ENCODE peak calls at places on chromosomes 7 and 10, in ten cellular contexts. One of them, this sample, is unnamed.

GRCh38 chr10:126135177-126135576 is 238.8 kb downstream of the FANK1 start:
- DNase-seq in tibial artery: no peak
- DNase-seq in anterior cingulate cortex: no peak
- DNase-seq in cardiac fibroblast: peak
- DNase-seq in NCI-H69: no peak
- DNase-seq in SHP77: no peak
- DNase-seq in MV-4-11: peak
- DNase-seq in GM12891: no peak
- DNase-seq in AG04449: no peak
- DNase-seq in NCI-H2171: no peak
- DNase-seq in this sample: no peak

GRCh38 chr7:65477326-65477725 is 103.7 kb downstream of the ZNF92 start:
- DNase-seq in NCI-H2171: peak
- DNase-seq in NCI-H69: peak
- DNase-seq in SHP77: no peak
- DNase-seq in anterior cingulate cortex: no peak
- DNase-seq in tibial artery: no peak
- DNase-seq in AG04449: no peak
- DNase-seq in GM12891: no peak
- DNase-seq in MV-4-11: no peak
- DNase-seq in cardiac fibroblast: peak
- DNase-seq in this sample: no peak

GRCh38 chr10:109115179-109115578 is 808.1 kb downstream of the XPNPEP1 start:
- DNase-seq in NCI-H69: no peak
- DNase-seq in cardiac fibroblast: no peak
- DNase-seq in MV-4-11: peak
- DNase-seq in tibial artery: no peak
- DNase-seq in NCI-H2171: no peak
- DNase-seq in GM12891: no peak
- DNase-seq in AG04449: no peak
- DNase-seq in SHP77: no peak
- DNase-seq in anterior cingulate cortex: no peak
- DNase-seq in this sample: no peak

GRCh38 chr7:3042861-3043489 is 692 bp downstream of the CARD11 start:
- DNase-seq in NCI-H69: no peak
- DNase-seq in GM12891: peak
- DNase-seq in AG04449: no peak
- DNase-seq in tibial artery: no peak
- DNase-seq in MV-4-11: no peak
- DNase-seq in NCI-H2171: no peak
- DNase-seq in anterior cingulate cortex: no peak
- DNase-seq in cardiac fibroblast: no peak
- DNase-seq in SHP77: no peak
- DNase-seq in this sample: peak

GRCh38 chr7:47428052-47428779 is 153.7 kb downstream of the TNS3 start:
- DNase-seq in MV-4-11: no peak
- DNase-seq in SHP77: no peak
- DNase-seq in anterior cingulate cortex: peak
- DNase-seq in AG04449: no peak
- DNase-seq in GM12891: no peak
- DNase-seq in tibial artery: no peak
- DNase-seq in NCI-H69: peak
- DNase-seq in NCI-H2171: peak
- DNase-seq in cardiac fibroblast: no peak
- DNase-seq in this sample: no peak

GRCh38 chr10:119651514-119652327 is 541 bp downstream of the BAG3 start:
- DNase-seq in SHP77: no peak
- DNase-seq in NCI-H69: peak
- DNase-seq in AG04449: no peak
- DNase-seq in tibial artery: no peak
- DNase-seq in NCI-H2171: no peak
- DNase-seq in MV-4-11: no peak
- DNase-seq in GM12891: no peak
- DNase-seq in cardiac fibroblast: no peak
- DNase-seq in anterior cingulate cortex: no peak
- DNase-seq in this sample: no peak

GRCh38 chr7:5630670-5631069 is 150.8 kb downstream of the RNF216 start:
- DNase-seq in GM12891: no peak
- DNase-seq in tibial artery: no peak
- DNase-seq in SHP77: no peak
- DNase-seq in NCI-H69: no peak
- DNase-seq in cardiac fibroblast: no peak
- DNase-seq in MV-4-11: no peak
- DNase-seq in anterior cingulate cortex: no peak
- DNase-seq in AG04449: no peak
- DNase-seq in NCI-H2171: no peak
- DNase-seq in this sample: no peak

GRCh38 chr7:150342119-150342405 is 633 bp upstream of the RARRES2 start:
- DNase-seq in GM12891: no peak
- DNase-seq in tibial artery: no peak
- DNase-seq in SHP77: no peak
- DNase-seq in anterior cingulate cortex: no peak
- DNase-seq in NCI-H2171: no peak
- DNase-seq in cardiac fibroblast: no peak
- DNase-seq in MV-4-11: no peak
- DNase-seq in NCI-H69: no peak
- DNase-seq in AG04449: no peak
- DNase-seq in this sample: no peak

GRCh38 chr7:14950013-14950412 is 47.5 kb upstream of the DGKB start:
- DNase-seq in cardiac fibroblast: no peak
- DNase-seq in SHP77: no peak
- DNase-seq in NCI-H2171: no peak
- DNase-seq in MV-4-11: no peak
- DNase-seq in GM12891: no peak
- DNase-seq in NCI-H69: no peak
- DNase-seq in anterior cingulate cortex: no peak
- DNase-seq in AG04449: no peak
- DNase-seq in tibial artery: no peak
- DNase-seq in this sample: no peak

GRCh38 chr7:107969856-107970255 is 33.1 kb downstream of the LAMB1 start:
- DNase-seq in NCI-H69: no peak
- DNase-seq in AG04449: no peak
- DNase-seq in GM12891: no peak
- DNase-seq in MV-4-11: no peak
- DNase-seq in cardiac fibroblast: no peak
- DNase-seq in SHP77: no peak
- DNase-seq in anterior cingulate cortex: no peak
- DNase-seq in tibial artery: no peak
- DNase-seq in NCI-H2171: no peak
- DNase-seq in this sample: no peak

GRCh38 chr7:138186951-138187351 is 110.7 kb downstream of the AKR1D1 start:
- DNase-seq in MV-4-11: peak
- DNase-seq in NCI-H69: no peak
- DNase-seq in cardiac fibroblast: peak
- DNase-seq in anterior cingulate cortex: no peak
- DNase-seq in NCI-H2171: no peak
- DNase-seq in AG04449: no peak
- DNase-seq in tibial artery: no peak
- DNase-seq in SHP77: no peak
- DNase-seq in GM12891: no peak
- DNase-seq in this sample: no peak

GRCh38 chr7:2040893-2041270 is 191.9 kb downstream of the MAD1L1 start:
- DNase-seq in NCI-H69: peak
- DNase-seq in tibial artery: peak
- DNase-seq in anterior cingulate cortex: no peak
- DNase-seq in AG04449: no peak
- DNase-seq in GM12891: no peak
- DNase-seq in SHP77: no peak
- DNase-seq in NCI-H2171: no peak
- DNase-seq in cardiac fibroblast: no peak
- DNase-seq in MV-4-11: no peak
- DNase-seq in this sample: no peak

GRCh38 chr10:15419279-15419874 is 48.3 kb upstream of the FAM171A1 start:
- DNase-seq in cardiac fibroblast: peak
- DNase-seq in GM12891: no peak
- DNase-seq in NCI-H2171: peak
- DNase-seq in NCI-H69: peak
- DNase-seq in MV-4-11: peak
- DNase-seq in tibial artery: no peak
- DNase-seq in AG04449: no peak
- DNase-seq in anterior cingulate cortex: no peak
- DNase-seq in SHP77: peak
- DNase-seq in this sample: peak

GRCh38 chr7:105638942-105639495 is 57.7 kb upstream of the EFCAB10 start:
- DNase-seq in MV-4-11: no peak
- DNase-seq in SHP77: no peak
- DNase-seq in cardiac fibroblast: no peak
- DNase-seq in NCI-H2171: no peak
- DNase-seq in GM12891: no peak
- DNase-seq in AG04449: no peak
- DNase-seq in NCI-H69: peak
- DNase-seq in anterior cingulate cortex: no peak
- DNase-seq in tibial artery: no peak
- DNase-seq in this sample: no peak

GRCh38 chr7:143299840-143300239 is 11.7 kb downstream of the CASP2 start:
- DNase-seq in anterior cingulate cortex: no peak
- DNase-seq in SHP77: peak
- DNase-seq in NCI-H2171: peak
- DNase-seq in cardiac fibroblast: no peak
- DNase-seq in NCI-H69: peak
- DNase-seq in GM12891: no peak
- DNase-seq in MV-4-11: no peak
- DNase-seq in tibial artery: no peak
- DNase-seq in AG04449: no peak
- DNase-seq in this sample: peak

GRCh38 chr10:4671451-4672145 is 154.4 kb upstream of the AKR1E2 start:
- DNase-seq in AG04449: no peak
- DNase-seq in anterior cingulate cortex: no peak
- DNase-seq in GM12891: no peak
- DNase-seq in cardiac fibroblast: no peak
- DNase-seq in MV-4-11: no peak
- DNase-seq in NCI-H69: no peak
- DNase-seq in tibial artery: no peak
- DNase-seq in SHP77: no peak
- DNase-seq in NCI-H2171: no peak
- DNase-seq in this sample: no peak

GRCh38 chr7:41956712-41957111 is 253.8 kb upstream of the INHBA start:
- DNase-seq in SHP77: no peak
- DNase-seq in GM12891: no peak
- DNase-seq in NCI-H2171: no peak
- DNase-seq in MV-4-11: no peak
- DNase-seq in cardiac fibroblast: peak
- DNase-seq in AG04449: no peak
- DNase-seq in anterior cingulate cortex: no peak
- DNase-seq in tibial artery: no peak
- DNase-seq in NCI-H69: no peak
- DNase-seq in this sample: no peak

GRCh38 chr7:101739757-101740398 is 77.5 kb upstream of the CUX1 start:
- DNase-seq in anterior cingulate cortex: no peak
- DNase-seq in cardiac fibroblast: no peak
- DNase-seq in AG04449: no peak
- DNase-seq in GM12891: no peak
- DNase-seq in NCI-H69: peak
- DNase-seq in tibial artery: no peak
- DNase-seq in SHP77: peak
- DNase-seq in MV-4-11: no peak
- DNase-seq in NCI-H2171: no peak
- DNase-seq in this sample: no peak

GRCh38 chr7:91913612-91914011 is 27.1 kb upstream of the AKAP9 start:
- DNase-seq in MV-4-11: no peak
- DNase-seq in NCI-H69: no peak
- DNase-seq in NCI-H2171: no peak
- DNase-seq in GM12891: no peak
- DNase-seq in cardiac fibroblast: peak
- DNase-seq in SHP77: no peak
- DNase-seq in tibial artery: no peak
- DNase-seq in anterior cingulate cortex: no peak
- DNase-seq in AG04449: peak
- DNase-seq in this sample: no peak

GRCh38 chr10:7932301-7933036 is 114.2 kb downstream of the TAF3 start:
- DNase-seq in GM12891: no peak
- DNase-seq in anterior cingulate cortex: no peak
- DNase-seq in NCI-H69: no peak
- DNase-seq in NCI-H2171: no peak
- DNase-seq in SHP77: no peak
- DNase-seq in cardiac fibroblast: no peak
- DNase-seq in MV-4-11: no peak
- DNase-seq in AG04449: no peak
- DNase-seq in tibial artery: no peak
- DNase-seq in this sample: no peak

GRCh38 chr7:128322040-128322643 is 21.6 kb downstream of the RBM28 start:
- DNase-seq in tibial artery: no peak
- DNase-seq in AG04449: no peak
- DNase-seq in MV-4-11: peak
- DNase-seq in GM12891: no peak
- DNase-seq in NCI-H69: peak
- DNase-seq in NCI-H2171: peak
- DNase-seq in anterior cingulate cortex: no peak
- DNase-seq in cardiac fibroblast: peak
- DNase-seq in SHP77: peak
- DNase-seq in this sample: no peak

GRCh38 chr7:83161851-83162401 is 758 bp downstream of the PCLO start:
- DNase-seq in tibial artery: no peak
- DNase-seq in MV-4-11: no peak
- DNase-seq in anterior cingulate cortex: no peak
- DNase-seq in cardiac fibroblast: no peak
- DNase-seq in GM12891: no peak
- DNase-seq in SHP77: no peak
- DNase-seq in AG04449: no peak
- DNase-seq in NCI-H2171: no peak
- DNase-seq in NCI-H69: peak
- DNase-seq in this sample: no peak

GRCh38 chr10:80165173-80165572 is 32.6 kb downstream of the PLAC9 start:
- DNase-seq in cardiac fibroblast: peak
- DNase-seq in NCI-H69: no peak
- DNase-seq in tibial artery: no peak
- DNase-seq in NCI-H2171: no peak
- DNase-seq in SHP77: no peak
- DNase-seq in anterior cingulate cortex: no peak
- DNase-seq in MV-4-11: no peak
- DNase-seq in AG04449: no peak
- DNase-seq in GM12891: no peak
- DNase-seq in this sample: no peak

GRCh38 chr10:63236113-63236935 is 103.2 kb downstream of the NRBF2 start:
- DNase-seq in MV-4-11: peak
- DNase-seq in GM12891: peak
- DNase-seq in tibial artery: no peak
- DNase-seq in AG04449: peak
- DNase-seq in NCI-H2171: no peak
- DNase-seq in cardiac fibroblast: peak
- DNase-seq in SHP77: no peak
- DNase-seq in anterior cingulate cortex: no peak
- DNase-seq in NCI-H69: no peak
- DNase-seq in this sample: no peak